ENCODE peak calls at places on chromosomes 2 and 18, in seven cellular contexts. V is pancreas, Q is B cell, Z is RWPE1, F is psoas muscle, K is heart left ventricle, E is left ventricle myocardium inferior. B is an unnamed sample.

GRCh38 chr2:107936427-107937359 is 49.6 kb upstream of the SLC5A7 start:
- DNase-seq in V (no peak), Q (no peak), Z (peak), F (no peak), K (no peak), E (no peak), B (no peak)

GRCh38 chr18:33282709-33283333 is 157.7 kb downstream of the CCDC178 start:
- DNase-seq in V (peak), Q (no peak), Z (no peak), F (no peak), K (no peak), E (no peak), B (no peak)

GRCh38 chr2:230312638-230313037 is 14.4 kb upstream of the SP140L start:
- DNase-seq in V (no peak), Q (no peak), Z (no peak), F (no peak), K (no peak), E (no peak), B (no peak)

GRCh38 chr18:44701227-44701626 is 20.5 kb downstream of the SETBP1 start:
- DNase-seq in V (no peak), Q (no peak), Z (no peak), F (no peak), K (peak), E (no peak), B (no peak)

GRCh38 chr2:84830095-84830494 is 50.8 kb downstream of the TRABD2A start:
- DNase-seq in V (no peak), Q (no peak), Z (peak), F (no peak), K (peak), E (peak), B (no peak)

GRCh38 chr2:207167129-207167923 is 1.6 kb upstream of the KLF7 start:
- DNase-seq in V (no peak), Q (no peak), Z (no peak), F (no peak), K (no peak), E (no peak), B (peak)

GRCh38 chr2:79437416-79438281 is 75.2 kb upstream of the CTNNA2 start:
- DNase-seq in V (no peak), Q (no peak), Z (peak), F (no peak), K (no peak), E (no peak), B (no peak)

GRCh38 chr2:201618744-201619654 is 24.3 kb downstream of the TMEM237 start:
- DNase-seq in V (peak), Q (peak), Z (peak), F (peak), K (peak), E (peak), B (peak)

GRCh38 chr2:167924556-167924955 is 322.8 kb downstream of the STK39 start:
- DNase-seq in V (no peak), Q (no peak), Z (no peak), F (no peak), K (no peak), E (no peak), B (no peak)

GRCh38 chr2:223781560-223781959 is 55.8 kb downstream of the AP1S3 start:
- DNase-seq in V (no peak), Q (no peak), Z (no peak), F (no peak), K (no peak), E (no peak), B (no peak)

GRCh38 chr18:33231474-33232317 is 208.8 kb downstream of the CCDC178 start:
- DNase-seq in V (peak), Q (peak), Z (peak), F (peak), K (peak), E (peak), B (peak)

GRCh38 chr2:148866091-148866490 is 8.9 kb upstream of the KIF5C start:
- DNase-seq in V (no peak), Q (no peak), Z (no peak), F (no peak), K (no peak), E (no peak), B (no peak)

GRCh38 chr2:215397632-215398341 is 38.1 kb downstream of the FN1 start:
- DNase-seq in V (no peak), Q (no peak), Z (no peak), F (no peak), K (no peak), E (no peak), B (no peak)

GRCh38 chr18:45962461-45962860 is 4.7 kb downstream of the EPG5 start:
- DNase-seq in V (no peak), Q (no peak), Z (peak), F (no peak), K (no peak), E (no peak), B (no peak)

GRCh38 chr2:223042704-223043118 is 9.3 kb upstream of the KCNE4 start:
- DNase-seq in V (no peak), Q (no peak), Z (no peak), F (no peak), K (no peak), E (no peak), B (no peak)

DNA sequence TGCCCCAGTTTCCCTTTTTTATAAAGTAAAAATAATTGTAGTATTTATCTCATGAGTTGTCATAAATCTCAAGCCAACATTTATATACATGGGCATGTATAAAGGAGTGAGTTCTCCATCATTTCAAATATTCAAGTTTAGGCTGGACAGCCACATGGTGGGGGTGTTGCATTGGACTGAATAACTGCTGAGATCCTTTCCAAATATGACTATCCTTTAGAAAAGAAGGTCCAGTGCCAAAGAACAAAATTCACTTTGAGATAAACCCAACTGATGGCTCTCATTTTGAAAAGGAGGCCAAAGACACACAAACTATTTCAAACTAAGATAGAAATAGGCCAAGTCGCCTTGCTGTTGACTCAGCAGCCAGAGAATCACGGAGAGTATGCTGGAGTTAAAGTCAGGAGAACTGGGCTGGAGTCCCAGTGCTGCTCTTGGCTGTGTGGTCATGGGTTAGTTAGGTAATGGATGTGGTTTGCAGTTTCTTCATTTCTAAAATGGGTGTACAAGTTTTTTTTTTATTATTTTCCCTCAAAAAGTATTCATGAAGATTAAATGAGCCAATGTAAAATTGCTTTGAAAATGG is 204.4 kb upstream of the LRATD1 start:
- DNase-seq in V (no peak), Q (no peak), Z (no peak), F (no peak), K (peak), E (no peak), B (no peak)
- TF ChIP-seq CTCF in V (peak), Q (no peak), Z (no peak), F (no peak), K (no peak), E (peak), B (peak)

GRCh38 chr2:59787095-59787494 is 766.4 kb downstream of the BCL11A start:
- DNase-seq in V (no peak), Q (no peak), Z (peak), F (no peak), K (no peak), E (no peak), B (no peak)

GRCh38 chr2:59786684-59787083 is 766.8 kb downstream of the BCL11A start:
- DNase-seq in V (no peak), Q (no peak), Z (no peak), F (no peak), K (no peak), E (no peak), B (no peak)

GRCh38 chr2:59790186-59791142 is 763.0 kb downstream of the BCL11A start:
- DNase-seq in V (no peak), Q (no peak), Z (no peak), F (no peak), K (no peak), E (no peak), B (no peak)

GRCh38 chr2:59789523-59789922 is 763.9 kb downstream of the BCL11A start:
- DNase-seq in V (no peak), Q (no peak), Z (no peak), F (no peak), K (no peak), E (no peak), B (no peak)
- TF ChIP-seq CTCF in V (no peak), Q (no peak), Z (no peak), F (no peak), K (no peak), E (no peak), B (no peak)

GRCh38 chr2:192814376-192814775 is 619.6 kb upstream of the TMEFF2 start:
- DNase-seq in V (no peak), Q (no peak), Z (no peak), F (no peak), K (no peak), E (no peak), B (no peak)
- TF ChIP-seq CTCF in V (no peak), Q (no peak), Z (no peak), F (no peak), K (no peak), E (no peak), B (no peak)

GRCh38 chr2:49687873-49688272 is 533.6 kb upstream of the FSHR start:
- DNase-seq in V (no peak), Q (no peak), Z (no peak), F (no peak), K (no peak), E (no peak), B (no peak)
- TF ChIP-seq CTCF in V (peak), Q (no peak), Z (peak), F (no peak), K (peak), E (peak), B (no peak)

GRCh38 chr2:74260495-74260894 is 62.1 kb downstream of the MTHFD2 start:
- DNase-seq in V (no peak), Q (no peak), Z (no peak), F (no peak), K (no peak), E (no peak), B (no peak)

GRCh38 chr2:74259191-74259590 is 60.8 kb downstream of the MTHFD2 start:
- DNase-seq in V (no peak), Q (no peak), Z (no peak), F (no peak), K (no peak), E (no peak), B (no peak)

GRCh38 chr2:74262681-74263080 is 64.3 kb downstream of the MTHFD2 start:
- DNase-seq in V (no peak), Q (no peak), Z (no peak), F (no peak), K (no peak), E (no peak), B (no peak)

GRCh38 chr2:74264281-74264680 is 65.9 kb downstream of the MTHFD2 start:
- DNase-seq in V (no peak), Q (no peak), Z (no peak), F (no peak), K (no peak), E (no peak), B (no peak)

GRCh38 chr2:74261204-74261864 is 62.9 kb downstream of the MTHFD2 start:
- DNase-seq in V (no peak), Q (no peak), Z (peak), F (no peak), K (peak), E (peak), B (no peak)
- TF ChIP-seq CTCF in V (no peak), Q (no peak), Z (peak), F (peak), K (peak), E (peak), B (no peak)

DNA sequence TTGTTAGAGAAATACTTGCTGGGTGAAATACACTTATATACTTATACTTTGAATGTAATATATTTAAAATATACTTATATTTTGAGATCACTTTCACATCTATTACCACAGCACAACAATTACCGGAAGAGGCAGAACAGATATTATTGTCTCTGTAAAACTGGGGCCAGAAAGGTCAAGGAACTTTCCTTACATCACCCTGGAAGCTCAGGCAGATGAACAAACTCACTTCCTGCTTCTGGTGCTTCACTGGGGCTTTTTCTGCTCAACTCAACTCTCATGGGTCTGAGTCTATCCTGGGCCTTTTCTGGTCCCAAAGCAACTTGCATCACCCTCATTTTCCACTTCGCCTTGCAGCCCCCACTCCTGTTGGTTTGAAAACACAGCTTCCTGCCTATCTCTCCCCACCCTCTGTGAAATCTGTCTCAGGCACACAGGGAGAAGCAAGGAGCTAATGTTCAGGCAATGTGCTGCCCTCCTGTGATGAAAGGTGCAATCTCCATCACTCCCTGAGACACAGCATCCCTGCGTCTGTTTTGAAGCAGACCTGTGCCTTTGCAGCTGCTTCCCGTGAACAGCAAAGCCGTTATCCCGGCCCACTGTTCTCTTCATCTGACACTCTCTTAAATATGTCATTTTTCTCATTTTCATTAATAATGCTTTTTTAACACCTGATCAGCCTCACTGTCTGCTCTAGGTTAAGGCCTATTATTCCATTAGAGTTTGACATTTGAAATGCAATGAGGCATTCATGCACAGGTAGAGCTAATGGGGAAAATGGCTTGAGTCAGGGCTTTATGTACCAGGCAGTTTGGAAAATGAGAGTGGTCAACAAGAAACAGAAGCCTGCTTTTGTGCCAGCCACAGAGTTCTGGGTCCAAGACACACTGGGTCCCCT is 251.9 kb upstream of the CHAC2 start:
- DNase-seq in V (no peak), Q (no peak), Z (no peak), F (no peak), K (no peak), E (no peak), B (no peak)
- TF ChIP-seq CTCF in V (no peak), Q (no peak), Z (no peak), F (no peak), K (no peak), E (peak), B (no peak)

GRCh38 chr2:121839584-121839983 is 84.1 kb downstream of the TSN start:
- DNase-seq in V (no peak), Q (no peak), Z (no peak), F (no peak), K (no peak), E (no peak), B (no peak)
- TF ChIP-seq CTCF in V (no peak), Q (no peak), Z (no peak), F (no peak), K (no peak), E (no peak), B (no peak)

DNA sequence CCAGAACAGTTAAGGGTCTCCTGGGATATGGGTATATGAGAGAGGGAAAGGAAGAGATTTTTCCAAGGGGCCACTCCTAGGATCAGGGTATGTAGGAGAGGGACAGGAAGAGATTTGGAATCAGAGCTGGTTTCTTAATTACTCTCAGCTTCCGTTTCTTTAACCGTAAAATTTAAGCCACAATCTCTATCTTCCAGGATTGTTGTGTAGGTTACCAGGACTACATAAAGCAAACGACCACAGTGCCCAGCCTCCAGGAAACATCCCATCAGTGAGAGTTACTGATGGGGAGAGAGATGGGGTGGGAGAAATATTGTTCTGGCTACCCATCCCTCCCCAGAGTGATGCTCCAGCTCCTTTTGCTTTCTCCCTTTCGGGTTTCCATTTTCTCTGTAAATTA is 114.6 kb upstream of the THUMPD2 start:
- DNase-seq in V (no peak), Q (no peak), Z (no peak), F (no peak), K (no peak), E (no peak), B (no peak)
- TF ChIP-seq CTCF in V (no peak), Q (no peak), Z (no peak), F (no peak), K (no peak), E (no peak), B (no peak)

GRCh38 chr18:14075196-14075595 is 57.0 kb downstream of the ZNF519 start:
- DNase-seq in V (no peak), Q (no peak), Z (no peak), F (no peak), K (no peak), E (no peak), B (no peak)

GRCh38 chr18:14074187-14074586 is 58.0 kb downstream of the ZNF519 start:
- DNase-seq in V (no peak), Q (no peak), Z (no peak), F (no peak), K (no peak), E (no peak), B (no peak)
- TF ChIP-seq CTCF in V (no peak), Q (no peak), Z (no peak), F (no peak), K (no peak), E (peak), B (no peak)